ENCODE peak calls at places on chromosomes 3 and 15, in four cellular contexts. One of them, this sample, is unnamed.

GRCh38 chr3:121627622-121628021 is 33.1 kb downstream of the HCLS1 start:
- DNase-seq in ovary: no peak
- DNase-seq in uterus: no peak
- DNase-seq in breast epithelium: no peak
- DNase-seq in this sample: no peak

GRCh38 chr3:173921741-173922140 is 524.2 kb downstream of the NLGN1 start:
- DNase-seq in ovary: no peak
- DNase-seq in uterus: no peak
- DNase-seq in breast epithelium: no peak
- DNase-seq in this sample: no peak

GRCh38 chr3:157746391-157746790 is 243.2 kb upstream of the VEPH1 start:
- DNase-seq in ovary: no peak
- DNase-seq in uterus: no peak
- DNase-seq in breast epithelium: no peak
- DNase-seq in this sample: no peak

GRCh38 chr3:171810278-171811058 is at the start of gene PLD1:
- DNase-seq in ovary: peak; percentile 91
- DNase-seq in uterus: no peak
- DNase-seq in breast epithelium: peak; percentile 71
- DNase-seq in this sample: peak; percentile 93

GRCh38 chr15:32649336-32649735 is 7.8 kb downstream of the SCG5 start:
- DNase-seq in ovary: no peak
- DNase-seq in uterus: no peak
- DNase-seq in breast epithelium: no peak
- DNase-seq in this sample: no peak

GRCh38 chr15:101472033-101472432 is 17.5 kb downstream of the PCSK6 start:
- DNase-seq in ovary: peak; percentile 7
- DNase-seq in uterus: no peak
- DNase-seq in breast epithelium: no peak
- DNase-seq in this sample: no peak

GRCh38 chr3:72997421-72997961 is 880 bp downstream of the PPP4R2 start:
- DNase-seq in ovary: no peak
- DNase-seq in uterus: no peak
- DNase-seq in breast epithelium: no peak
- DNase-seq in this sample: peak; percentile 11

GRCh38 chr3:56144792-56145191 is 323.5 kb downstream of the ERC2 start:
- DNase-seq in ovary: no peak
- DNase-seq in uterus: no peak
- DNase-seq in breast epithelium: no peak
- DNase-seq in this sample: no peak

GRCh38 chr15:72758195-72758594 is 25.4 kb downstream of the ADPGK start:
- DNase-seq in ovary: no peak
- DNase-seq in uterus: no peak
- DNase-seq in breast epithelium: no peak
- DNase-seq in this sample: no peak

GRCh38 chr3:141294848-141295247 is 63.2 kb downstream of the PXYLP1 start:
- DNase-seq in ovary: no peak
- DNase-seq in uterus: no peak
- DNase-seq in breast epithelium: no peak
- DNase-seq in this sample: no peak

GRCh38 chr3:9291991-9292390 is 42.5 kb upstream of the SRGAP3 start:
- DNase-seq in ovary: no peak
- DNase-seq in uterus: no peak
- DNase-seq in breast epithelium: no peak
- DNase-seq in this sample: no peak

GRCh38 chr3:194111336-194111735 is 24.6 kb upstream of the HES1 start:
- DNase-seq in ovary: no peak
- DNase-seq in uterus: no peak
- DNase-seq in breast epithelium: no peak
- DNase-seq in this sample: no peak

GRCh38 chr3:78494831-78495230 is 1273.0 kb downstream of the ROBO1 start:
- DNase-seq in ovary: no peak
- DNase-seq in uterus: no peak
- DNase-seq in breast epithelium: no peak
- DNase-seq in this sample: no peak

GRCh38 chr3:152039887-152040286 is 166.4 kb downstream of the SUCNR1 start:
- DNase-seq in ovary: no peak
- DNase-seq in uterus: no peak
- DNase-seq in breast epithelium: no peak
- DNase-seq in this sample: no peak

GRCh38 chr15:27685638-27686037 is 413.5 kb downstream of the OCA2 start:
- DNase-seq in ovary: no peak
- DNase-seq in uterus: no peak
- DNase-seq in breast epithelium: no peak
- DNase-seq in this sample: no peak

GRCh38 chr15:63013052-63013808 is 29.3 kb upstream of the TPM1 start:
- DNase-seq in ovary: no peak
- DNase-seq in uterus: no peak
- DNase-seq in breast epithelium: no peak
- DNase-seq in this sample: no peak

GRCh38 chr15:67080900-67081431 is 15.6 kb downstream of the SMAD3 start:
- DNase-seq in ovary: peak; percentile 21
- DNase-seq in uterus: peak; percentile 46
- DNase-seq in breast epithelium: no peak
- DNase-seq in this sample: no peak

GRCh38 chr3:124797426-124797945 is 67.2 kb downstream of the UMPS start:
- DNase-seq in ovary: no peak
- DNase-seq in uterus: no peak
- DNase-seq in breast epithelium: no peak
- DNase-seq in this sample: no peak

GRCh38 chr15:45442497-45443135 is 64.3 kb upstream of the GATM start:
- DNase-seq in ovary: no peak
- DNase-seq in uterus: no peak
- DNase-seq in breast epithelium: no peak
- DNase-seq in this sample: peak; percentile 67

GRCh38 chr15:100592898-100593297 is 9.1 kb downstream of the LINS1 start:
- DNase-seq in ovary: no peak
- DNase-seq in uterus: no peak
- DNase-seq in breast epithelium: no peak
- DNase-seq in this sample: no peak

GRCh38 chr3:169379496-169380121 is 283.9 kb downstream of the MECOM start:
- DNase-seq in ovary: no peak
- DNase-seq in uterus: no peak
- DNase-seq in breast epithelium: no peak
- DNase-seq in this sample: no peak
- H3K4me1 ChIP-seq in ovary: no peaks in the 10 kb centered on the region
- H3K4me1 ChIP-seq in uterus: no peaks in the 10 kb centered on the region
- H3K4me1 ChIP-seq in breast epithelium: no peaks in the 10 kb centered on the region
- H3K4me1 ChIP-seq in this sample: no peaks in the 10 kb centered on the region

GRCh38 chr15:79918278-79918677 is 21.5 kb upstream of the MTHFS start:
- DNase-seq in ovary: no peak
- DNase-seq in uterus: no peak
- DNase-seq in breast epithelium: no peak
- DNase-seq in this sample: no peak
- H3K9me3 ChIP-seq in ovary: no peaks in the 10 kb centered on the region
- H3K9me3 ChIP-seq in uterus: peaks cover 41% of the 10 kb centered on the region
- H3K9me3 ChIP-seq in breast epithelium: peaks cover 56% of the 10 kb centered on the region
- H3K9me3 ChIP-seq in this sample: no peaks in the 10 kb centered on the region

GRCh38 chr15:46732060-46732459 is 985.2 kb upstream of the SEMA6D start:
- DNase-seq in ovary: no peak
- DNase-seq in uterus: no peak
- DNase-seq in breast epithelium: no peak
- DNase-seq in this sample: no peak

DNA sequence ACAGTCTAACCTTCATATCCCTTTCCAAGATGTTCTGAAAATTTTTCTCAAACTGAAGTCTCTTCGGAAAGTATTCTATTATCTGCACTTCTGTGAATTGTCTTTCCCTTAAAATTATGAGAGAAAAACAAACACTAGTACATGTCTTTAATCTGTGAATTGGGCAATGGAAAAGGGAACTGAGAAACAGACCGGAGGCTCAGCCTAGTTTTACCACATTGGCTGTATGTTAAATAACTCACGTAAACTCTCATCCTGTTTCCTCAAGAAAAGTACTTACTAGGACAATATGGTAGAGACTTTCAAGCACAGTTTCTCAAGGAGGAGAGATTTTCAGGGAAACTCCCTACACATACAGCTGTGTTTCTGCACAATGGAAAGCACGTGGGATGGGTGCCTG is 982.2 kb upstream of the SEMA6D start:
- DNase-seq in ovary: no peak
- DNase-seq in uterus: no peak
- DNase-seq in breast epithelium: no peak
- DNase-seq in this sample: no peak
- H3K27me3 ChIP-seq in ovary: no peaks in the 10 kb centered on the region
- H3K27me3 ChIP-seq in uterus: no peaks in the 10 kb centered on the region
- H3K27me3 ChIP-seq in breast epithelium: no peaks in the 10 kb centered on the region
- H3K27me3 ChIP-seq in this sample: no peaks in the 10 kb centered on the region

DNA sequence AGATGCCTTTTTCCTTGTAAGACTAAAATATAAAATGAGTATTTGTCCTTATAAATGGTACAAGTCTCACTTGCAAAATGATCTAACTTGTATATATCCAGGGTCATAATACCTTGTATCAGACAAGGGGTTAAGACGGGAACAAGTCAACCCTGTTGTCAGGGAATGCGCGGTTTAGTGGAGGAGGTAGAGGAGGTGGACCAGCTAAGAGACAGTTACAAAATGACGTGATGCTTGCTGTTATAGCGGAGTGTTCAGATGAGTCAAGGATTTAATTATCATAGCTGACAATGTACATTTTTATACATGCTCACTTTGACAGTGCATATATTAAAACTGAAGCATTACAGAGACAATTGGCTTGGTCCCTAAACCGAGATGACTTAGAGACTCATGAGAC is 26.8 kb upstream of the KLHL25 start:
- DNase-seq in ovary: no peak
- DNase-seq in uterus: no peak
- DNase-seq in breast epithelium: no peak
- DNase-seq in this sample: no peak
- H3K4me1 ChIP-seq in ovary: no peaks in the 10 kb centered on the region
- H3K4me1 ChIP-seq in uterus: no peaks in the 10 kb centered on the region
- H3K4me1 ChIP-seq in breast epithelium: no peaks in the 10 kb centered on the region
- H3K4me1 ChIP-seq in this sample: no peaks in the 10 kb centered on the region

GRCh38 chr15:25179673-25180511 is 225.1 kb downstream of the SNRPN start:
- DNase-seq in ovary: peak; percentile 7
- DNase-seq in uterus: peak; percentile 5
- DNase-seq in breast epithelium: peak; percentile 11
- DNase-seq in this sample: no peak

GRCh38 chr15:25182736-25183445 is 228.1 kb downstream of the SNRPN start:
- DNase-seq in ovary: peak; percentile 9
- DNase-seq in uterus: no peak
- DNase-seq in breast epithelium: no peak
- DNase-seq in this sample: no peak

GRCh38 chr15:25182098-25182478 is 227.3 kb downstream of the SNRPN start:
- DNase-seq in ovary: peak; percentile 1
- DNase-seq in uterus: no peak
- DNase-seq in breast epithelium: no peak
- DNase-seq in this sample: no peak

GRCh38 chr15:25180606-25181289 is 226.0 kb downstream of the SNRPN start:
- DNase-seq in ovary: peak; percentile 6
- DNase-seq in uterus: peak; percentile 3
- DNase-seq in breast epithelium: peak; percentile 6
- DNase-seq in this sample: no peak

GRCh38 chr15:25181290-25182097 is 226.7 kb downstream of the SNRPN start:
- DNase-seq in ovary: peak; percentile 10
- DNase-seq in uterus: peak; percentile 8
- DNase-seq in breast epithelium: peak; percentile 14
- DNase-seq in this sample: no peak
- H3K9me3 ChIP-seq in ovary: no peaks in the 10 kb centered on the region
- H3K9me3 ChIP-seq in uterus: no peaks in the 10 kb centered on the region
- H3K9me3 ChIP-seq in breast epithelium: peaks cover 77% of the 10 kb centered on the region
- H3K9me3 ChIP-seq in this sample: no peaks in the 10 kb centered on the region

DNA sequence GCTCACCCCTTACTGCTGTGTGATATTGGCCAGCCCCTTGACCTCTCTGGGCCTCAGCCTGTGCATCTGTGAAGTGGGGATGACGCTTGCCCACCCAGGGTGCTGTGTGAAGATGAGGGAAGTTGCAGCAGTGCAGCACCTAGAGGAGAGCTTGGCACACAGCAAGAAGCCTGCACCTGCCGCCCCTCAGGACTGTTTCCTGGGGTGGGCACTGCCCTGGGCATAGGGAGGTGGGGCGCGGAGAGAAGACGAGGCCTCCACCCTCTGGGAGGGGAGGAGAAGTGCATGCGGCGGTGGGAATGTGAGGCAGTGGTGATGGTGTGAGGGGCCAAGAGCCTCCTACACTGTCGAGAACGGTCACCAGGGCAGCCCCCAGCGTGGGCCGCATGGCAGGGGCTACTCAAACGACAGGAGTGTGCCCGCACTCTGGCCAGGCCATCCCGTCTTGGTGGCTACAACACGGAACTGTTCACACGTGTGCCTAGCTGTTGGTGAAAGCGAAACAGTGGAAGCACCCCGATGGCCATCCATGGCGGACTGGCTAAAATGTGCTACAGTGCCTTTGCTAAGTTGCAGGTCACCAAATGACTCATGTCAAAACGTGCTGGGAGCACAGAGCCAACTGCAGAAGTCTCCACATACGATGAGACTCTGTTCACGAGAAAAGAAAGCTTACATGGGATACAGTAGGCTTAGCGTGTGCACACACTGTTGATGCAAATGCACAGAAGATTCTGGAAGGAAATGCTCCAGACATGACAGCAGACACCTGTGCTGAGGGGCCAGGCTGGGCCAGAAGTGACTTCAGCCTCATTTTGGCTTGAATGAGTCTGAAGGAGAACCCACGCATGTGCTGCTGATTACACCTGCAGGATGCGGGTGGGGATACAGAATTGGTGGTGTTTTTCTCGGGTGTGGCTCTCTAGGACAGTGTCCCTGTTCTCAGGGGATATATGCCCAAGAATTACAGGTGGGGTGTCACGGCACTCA is 40.4 kb upstream of the IQSEC1 start:
- DNase-seq in ovary: no peak
- DNase-seq in uterus: no peak
- DNase-seq in breast epithelium: no peak
- DNase-seq in this sample: no peak
- H3K27me3 ChIP-seq in ovary: no peaks in the 10 kb centered on the region
- H3K27me3 ChIP-seq in uterus: no peaks in the 10 kb centered on the region
- H3K27me3 ChIP-seq in breast epithelium: no peaks in the 10 kb centered on the region
- H3K27me3 ChIP-seq in this sample: no peaks in the 10 kb centered on the region

This sample was measured in thyroid gland.